ENCODE peak calls at places on chromosome 6, in four cellular contexts. S is epithelial cell of esophagus; O is mesenchymal stem cell; T is CD8-positive, alpha-beta memory T cell. D is an unnamed sample.

GRCh38 chr6:41642090-41642959 is 4.1 kb downstream of the MDFI start:
- DNase-seq in O (no peak), S (no peak), T (no peak), D (no peak)

GRCh38 chr6:166251196-166251595 is 57.0 kb downstream of the PRR18 start:
- DNase-seq in O (no peak), T (no peak), S (no peak), D (no peak)

GRCh38 chr6:90079555-90080490 is 185.6 kb downstream of the GJA10 start:
- DNase-seq in T (no peak), O (no peak), S (no peak), D (no peak)

GRCh38 chr6:74752303-74752702 is 453.6 kb downstream of the COL12A1 start:
- DNase-seq in S (no peak), T (no peak), O (no peak), D (no peak)

GRCh38 chr6:134787261-134787871 is 162.5 kb downstream of the ALDH8A1 start:
- DNase-seq in O (peak; percentile 20), T (no peak), S (peak; percentile 86), D (peak; percentile 73)

GRCh38 chr6:163405412-163406309 is 8.9 kb upstream of the QKI start:
- DNase-seq in S (no peak), T (no peak), O (peak; percentile 25), D (no peak)

GRCh38 chr6:143842468-143842901 is 653 bp upstream of the LTV1 start:
- DNase-seq in S (no peak), T (no peak), O (no peak), D (no peak)

GRCh38 chr6:47034919-47035318 is 7.2 kb downstream of the ADGRF1 start:
- DNase-seq in S (peak; percentile 100), T (no peak), O (peak; percentile 85), D (peak; percentile 99)

GRCh38 chr6:147949981-147950622 is 392.5 kb upstream of the SASH1 start:
- DNase-seq in O (peak; percentile 26), T (no peak), S (no peak), D (no peak)

GRCh38 chr6:33962673-33963072 is 158.9 kb upstream of the MLN start:
- DNase-seq in S (no peak), O (no peak), T (no peak), D (no peak)

GRCh38 chr6:51934098-51934497 is 153.3 kb downstream of the PKHD1 start:
- DNase-seq in O (no peak), S (no peak), T (no peak), D (peak; percentile 16)

GRCh38 chr6:10402648-10403311 is 12.1 kb downstream of the TFAP2A start:
- DNase-seq in O (no peak), S (no peak), T (no peak), D (peak; percentile 20)

GRCh38 chr6:130381459-130382380 is 15.9 kb downstream of the TMEM200A start:
- DNase-seq in O (no peak), S (no peak), T (peak; percentile 8), D (no peak)

GRCh38 chr6:18360188-18360587 is 27.0 kb upstream of the RNF144B start:
- DNase-seq in O (no peak), S (peak; percentile 50), T (no peak), D (no peak)

GRCh38 chr6:133756046-133756445 is 132.9 kb upstream of the TCF21 start:
- DNase-seq in T (no peak), S (no peak), O (no peak), D (no peak)

GRCh38 chr6:100663219-100663863 is 198.6 kb upstream of the SIM1 start:
- DNase-seq in S (peak; percentile 72), T (no peak), O (peak; percentile 88), D (peak; percentile 80)

GRCh38 chr6:112372213-112372806 is 25.2 kb downstream of the RFPL4B start:
- DNase-seq in O (peak; percentile 24), T (no peak), S (peak; percentile 39), D (peak; percentile 55)

GRCh38 chr6:139402935-139403386 is 28.5 kb upstream of the CITED2 start:
- DNase-seq in O (peak; percentile 93), S (peak; percentile 47), T (no peak), D (peak; percentile 9)

GRCh38 chr6:69164564-69165252 is 529.6 kb downstream of the ADGRB3 start:
- DNase-seq in T (no peak), S (peak; percentile 1), O (no peak), D (peak; percentile 2)

GRCh38 chr6:1792989-1793388 is 183.3 kb downstream of the FOXC1 start:
- DNase-seq in O (peak; percentile 22), T (no peak), S (peak; percentile 53), D (peak; percentile 67)

GRCh38 chr6:16712931-16713484 is 48.3 kb downstream of the ATXN1 start:
- DNase-seq in O (peak; percentile 96), T (no peak), S (peak; percentile 92), D (peak; percentile 92)

GRCh38 chr6:74939309-74939708 is 266.5 kb downstream of the COL12A1 start:
- DNase-seq in S (peak; percentile 58), O (no peak), T (no peak), D (peak; percentile 36)

GRCh38 chr6:45741437-45742166 is 274.1 kb downstream of the CLIC5 start:
- DNase-seq in T (no peak), O (no peak), S (no peak), D (no peak)

GRCh38 chr6:16690244-16691142 is 70.8 kb downstream of the ATXN1 start:
- DNase-seq in O (peak; percentile 44), T (no peak), S (peak; percentile 79), D (peak; percentile 91)

GRCh38 chr6:54014440-54014839 is 96.8 kb upstream of the MLIP start:
- DNase-seq in T (no peak), O (no peak), S (no peak), D (no peak)

GRCh38 chr6:127022297-127022696 is 96.2 kb upstream of the RSPO3 start:
- DNase-seq in T (no peak), O (peak; percentile 53), S (no peak), D (no peak)

GRCh38 chr6:28401172-28401571 is 1.6 kb upstream of the ZSCAN12 start:
- DNase-seq in O (no peak), S (peak; percentile 82), T (no peak), D (peak; percentile 76)

GRCh38 chr6:112232845-112233256 is 21.5 kb downstream of the LAMA4 start:
- DNase-seq in T (no peak), O (peak; percentile 84), S (no peak), D (no peak)

GRCh38 chr6:52189974-52190373 is 3.8 kb downstream of the IL17A start:
- DNase-seq in T (no peak), S (no peak), O (no peak), D (no peak)

GRCh38 chr6:132364675-132365074 is 36.6 kb downstream of the MOXD1 start:
- DNase-seq in S (no peak), O (no peak), T (no peak), D (no peak)

GRCh38 chr6:56686429-56686828 is 43.7 kb upstream of the DST start:
- DNase-seq in T (no peak), O (no peak), S (peak; percentile 23), D (peak; percentile 63)